ENCODE peak calls at places on chromosomes 4 and X, in seven cellular contexts. One of them, this sample, is unnamed.

GRCh38 chrX:30887721-30888120 is 1.3 kb downstream of the TAB3 start:
- DNase-seq in mesenchymal stem cell: no peak
- DNase-seq in IMR-90: no peak
- DNase-seq in H1: no peak
- DNase-seq in neuronal stem cell: no peak
- DNase-seq in trophoblast cell: no peak
- DNase-seq in mesendoderm: no peak
- DNase-seq in this sample: no peak

GRCh38 chr4:94507708-94508107 is 56.0 kb downstream of the PDLIM5 start:
- DNase-seq in neuronal stem cell: no peak
- DNase-seq in trophoblast cell: peak; percentile 44
- DNase-seq in H1: no peak
- DNase-seq in mesendoderm: no peak
- DNase-seq in mesenchymal stem cell: peak; percentile 92
- DNase-seq in IMR-90: peak; percentile 93
- DNase-seq in this sample: no peak

GRCh38 chr4:68465058-68465457 is 17.8 kb downstream of the TMPRSS11E start:
- DNase-seq in neuronal stem cell: no peak
- DNase-seq in IMR-90: no peak
- DNase-seq in H1: no peak
- DNase-seq in trophoblast cell: no peak
- DNase-seq in mesenchymal stem cell: no peak
- DNase-seq in mesendoderm: no peak
- DNase-seq in this sample: no peak

GRCh38 chr4:7204656-7205387 is 12.5 kb downstream of the SORCS2 start:
- DNase-seq in IMR-90: no peak
- DNase-seq in H1: no peak
- DNase-seq in neuronal stem cell: no peak
- DNase-seq in trophoblast cell: no peak
- DNase-seq in mesenchymal stem cell: no peak
- DNase-seq in mesendoderm: no peak
- DNase-seq in this sample: no peak

GRCh38 chr4:156298230-156298629 is 344.6 kb upstream of the CTSO start:
- DNase-seq in mesenchymal stem cell: peak; percentile 81
- DNase-seq in mesendoderm: peak; percentile 64
- DNase-seq in IMR-90: peak; percentile 97
- DNase-seq in neuronal stem cell: peak; percentile 41
- DNase-seq in trophoblast cell: peak; percentile 81
- DNase-seq in H1: no peak
- DNase-seq in this sample: no peak

GRCh38 chr4:102253860-102254259 is 91.4 kb downstream of the SLC39A8 start:
- DNase-seq in mesendoderm: no peak
- DNase-seq in neuronal stem cell: no peak
- DNase-seq in H1: no peak
- DNase-seq in mesenchymal stem cell: no peak
- DNase-seq in trophoblast cell: no peak
- DNase-seq in IMR-90: no peak
- DNase-seq in this sample: no peak

GRCh38 chr4:5101571-5101970 is 50.3 kb downstream of the STK32B start:
- DNase-seq in trophoblast cell: no peak
- DNase-seq in IMR-90: no peak
- DNase-seq in mesenchymal stem cell: no peak
- DNase-seq in neuronal stem cell: no peak
- DNase-seq in mesendoderm: no peak
- DNase-seq in H1: no peak
- DNase-seq in this sample: no peak

GRCh38 chr4:8643441-8643840 is 50.9 kb downstream of the CPZ start:
- DNase-seq in mesendoderm: no peak
- DNase-seq in mesenchymal stem cell: no peak
- DNase-seq in IMR-90: no peak
- DNase-seq in H1: peak; percentile 30
- DNase-seq in neuronal stem cell: no peak
- DNase-seq in trophoblast cell: no peak
- DNase-seq in this sample: no peak

GRCh38 chr4:2406920-2407319 is 11.5 kb downstream of the ZFYVE28 start:
- DNase-seq in mesendoderm: no peak
- DNase-seq in H1: no peak
- DNase-seq in trophoblast cell: no peak
- DNase-seq in mesenchymal stem cell: no peak
- DNase-seq in IMR-90: no peak
- DNase-seq in neuronal stem cell: no peak
- DNase-seq in this sample: no peak

GRCh38 chr4:6856391-6856790 is 53.2 kb upstream of the TBC1D14 start:
- DNase-seq in mesenchymal stem cell: no peak
- DNase-seq in trophoblast cell: no peak
- DNase-seq in IMR-90: no peak
- DNase-seq in neuronal stem cell: no peak
- DNase-seq in H1: no peak
- DNase-seq in mesendoderm: no peak
- DNase-seq in this sample: no peak

GRCh38 chr4:24853142-24853541 is 57.8 kb downstream of the SOD3 start:
- DNase-seq in mesenchymal stem cell: peak; percentile 53
- DNase-seq in mesendoderm: no peak
- DNase-seq in IMR-90: peak; percentile 40
- DNase-seq in H1: no peak
- DNase-seq in trophoblast cell: no peak
- DNase-seq in neuronal stem cell: no peak
- DNase-seq in this sample: no peak

GRCh38 chr4:94480362-94480951 is 28.7 kb downstream of the PDLIM5 start:
- DNase-seq in mesendoderm: peak; percentile 28
- DNase-seq in neuronal stem cell: no peak
- DNase-seq in H1: no peak
- DNase-seq in IMR-90: no peak
- DNase-seq in mesenchymal stem cell: no peak
- DNase-seq in trophoblast cell: no peak
- DNase-seq in this sample: no peak

GRCh38 chr4:61520688-61521160 is 320.6 kb downstream of the ADGRL3 start:
- DNase-seq in trophoblast cell: peak; percentile 75
- DNase-seq in neuronal stem cell: no peak
- DNase-seq in IMR-90: peak; percentile 11
- DNase-seq in H1: no peak
- DNase-seq in mesenchymal stem cell: peak; percentile 58
- DNase-seq in mesendoderm: peak; percentile 49
- DNase-seq in this sample: no peak

GRCh38 chr4:45931151-45931550 is 192.7 kb downstream of the GABRG1 start:
- DNase-seq in IMR-90: no peak
- DNase-seq in H1: no peak
- DNase-seq in neuronal stem cell: no peak
- DNase-seq in trophoblast cell: no peak
- DNase-seq in mesendoderm: no peak
- DNase-seq in mesenchymal stem cell: no peak
- DNase-seq in this sample: no peak

GRCh38 chrX:28225508-28225907 is 244.3 kb upstream of the DCAF8L1 start:
- DNase-seq in IMR-90: no peak
- DNase-seq in mesenchymal stem cell: no peak
- DNase-seq in trophoblast cell: no peak
- DNase-seq in H1: no peak
- DNase-seq in mesendoderm: no peak
- DNase-seq in neuronal stem cell: no peak
- DNase-seq in this sample: no peak

GRCh38 chr4:120694973-120695372 is 227.6 kb downstream of the PRDM5 start:
- DNase-seq in neuronal stem cell: no peak
- DNase-seq in mesenchymal stem cell: peak; percentile 88
- DNase-seq in mesendoderm: no peak
- DNase-seq in H1: no peak
- DNase-seq in IMR-90: peak; percentile 82
- DNase-seq in trophoblast cell: peak; percentile 4
- DNase-seq in this sample: no peak

GRCh38 chrX:74535633-74536141 is 78.7 kb downstream of the RLIM start:
- DNase-seq in IMR-90: peak; percentile 66
- DNase-seq in mesendoderm: peak; percentile 64
- DNase-seq in H1: peak; percentile 60
- DNase-seq in trophoblast cell: peak; percentile 69
- DNase-seq in neuronal stem cell: no peak
- DNase-seq in mesenchymal stem cell: peak; percentile 69
- DNase-seq in this sample: peak; percentile 44

GRCh38 chr4:113957961-113958360 is 21.5 kb downstream of the ARSJ start:
- DNase-seq in IMR-90: peak; percentile 63
- DNase-seq in trophoblast cell: no peak
- DNase-seq in mesenchymal stem cell: peak; percentile 61
- DNase-seq in mesendoderm: no peak
- DNase-seq in H1: no peak
- DNase-seq in neuronal stem cell: no peak
- DNase-seq in this sample: no peak

GRCh38 chr4:55080174-55080865 is 45.1 kb downstream of the KDR start:
- DNase-seq in trophoblast cell: no peak
- DNase-seq in mesendoderm: peak; percentile 60
- DNase-seq in IMR-90: no peak
- DNase-seq in neuronal stem cell: no peak
- DNase-seq in mesenchymal stem cell: no peak
- DNase-seq in H1: no peak
- DNase-seq in this sample: no peak

GRCh38 chr4:6095023-6095817 is 77.0 kb upstream of the C4orf50 start:
- DNase-seq in neuronal stem cell: no peak
- DNase-seq in trophoblast cell: no peak
- DNase-seq in mesenchymal stem cell: no peak
- DNase-seq in mesendoderm: no peak
- DNase-seq in IMR-90: peak; percentile 4
- DNase-seq in H1: no peak
- DNase-seq in this sample: no peak

GRCh38 chr4:164779080-164779479 is 25.1 kb downstream of the SMIM31 start:
- DNase-seq in trophoblast cell: peak; percentile 16
- DNase-seq in H1: no peak
- DNase-seq in IMR-90: no peak
- DNase-seq in neuronal stem cell: no peak
- DNase-seq in mesendoderm: no peak
- DNase-seq in mesenchymal stem cell: no peak
- DNase-seq in this sample: no peak

GRCh38 chr4:173128199-173128890 is 40.3 kb upstream of the GALNT7 start:
- DNase-seq in mesenchymal stem cell: no peak
- DNase-seq in trophoblast cell: no peak
- DNase-seq in neuronal stem cell: no peak
- DNase-seq in H1: no peak
- DNase-seq in IMR-90: no peak
- DNase-seq in mesendoderm: no peak
- DNase-seq in this sample: no peak

GRCh38 chrX:73855546-73855945 is 292.5 kb downstream of the CHIC1 start:
- DNase-seq in neuronal stem cell: peak; percentile 47
- DNase-seq in mesendoderm: peak; percentile 63
- DNase-seq in trophoblast cell: peak; percentile 86
- DNase-seq in IMR-90: peak; percentile 70
- DNase-seq in H1: peak; percentile 68
- DNase-seq in mesenchymal stem cell: peak; percentile 59
- DNase-seq in this sample: peak; percentile 71

GRCh38 chr4:128528793-128529553 is 241.4 kb upstream of the PGRMC2 start:
- DNase-seq in H1: no peak
- DNase-seq in trophoblast cell: peak; percentile 91
- DNase-seq in neuronal stem cell: peak; percentile 49
- DNase-seq in IMR-90: peak; percentile 99
- DNase-seq in mesenchymal stem cell: peak; percentile 94
- DNase-seq in mesendoderm: peak; percentile 99
- DNase-seq in this sample: peak; percentile 64

GRCh38 chr4:128525939-128526630 is 238.5 kb upstream of the PGRMC2 start:
- DNase-seq in neuronal stem cell: no peak
- DNase-seq in mesendoderm: peak; percentile 57
- DNase-seq in IMR-90: peak; percentile 78
- DNase-seq in trophoblast cell: peak; percentile 93
- DNase-seq in H1: no peak
- DNase-seq in mesenchymal stem cell: peak; percentile 57
- DNase-seq in this sample: no peak

GRCh38 chr4:128525387-128525786 is 237.8 kb upstream of the PGRMC2 start:
- DNase-seq in trophoblast cell: no peak
- DNase-seq in H1: no peak
- DNase-seq in neuronal stem cell: no peak
- DNase-seq in mesendoderm: no peak
- DNase-seq in IMR-90: peak; percentile 49
- DNase-seq in mesenchymal stem cell: peak; percentile 55
- DNase-seq in this sample: no peak

GRCh38 chr4:128527356-128527755 is 239.7 kb upstream of the PGRMC2 start:
- DNase-seq in IMR-90: no peak
- DNase-seq in H1: no peak
- DNase-seq in neuronal stem cell: no peak
- DNase-seq in mesendoderm: no peak
- DNase-seq in trophoblast cell: peak; percentile 91
- DNase-seq in mesenchymal stem cell: no peak
- DNase-seq in this sample: no peak

DNA sequence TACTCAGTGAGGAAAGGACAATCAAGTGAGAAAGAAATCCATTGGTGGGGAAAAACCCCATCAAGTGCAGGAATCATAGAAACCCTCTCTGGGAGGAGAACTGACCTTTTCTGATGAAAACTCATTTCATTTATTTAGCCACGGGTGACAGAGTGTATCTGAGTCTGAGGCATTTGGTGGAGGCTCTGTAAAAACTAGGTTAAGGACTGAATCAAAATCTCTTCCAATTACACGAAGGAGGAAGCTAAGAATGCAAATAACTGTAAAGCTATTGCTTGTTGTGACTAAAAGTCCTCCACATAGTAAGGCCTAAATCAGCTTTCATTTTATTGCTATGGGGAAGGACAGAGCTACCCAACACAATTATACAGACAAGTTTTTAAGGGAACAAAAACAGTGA is 240.6 kb upstream of the PGRMC2 start:
- DNase-seq in neuronal stem cell: no peak
- DNase-seq in IMR-90: no peak
- DNase-seq in mesenchymal stem cell: peak; percentile 6
- DNase-seq in H1: no peak
- DNase-seq in mesendoderm: no peak
- DNase-seq in trophoblast cell: peak; percentile 2
- DNase-seq in this sample: no peak
- H3K4ac ChIP-seq in neuronal stem cell: no peak overlapping the region
- H3K4ac ChIP-seq in IMR-90: peak overlapping the region; percentile 92
- H3K4ac ChIP-seq in mesenchymal stem cell: no peak overlapping the region
- H3K4ac ChIP-seq in H1: no peak overlapping the region
- H3K4ac ChIP-seq in mesendoderm: peak overlapping the region; percentile 36
- H3K4ac ChIP-seq in trophoblast cell: peak overlapping the region; percentile 47
- H3K4ac ChIP-seq in this sample: no peak overlapping the region

GRCh38 chr4:143308377-143308776 is 28.3 kb upstream of the GAB1 start:
- DNase-seq in H1: no peak
- DNase-seq in IMR-90: no peak
- DNase-seq in mesenchymal stem cell: no peak
- DNase-seq in neuronal stem cell: no peak
- DNase-seq in trophoblast cell: no peak
- DNase-seq in mesendoderm: peak; percentile 94
- DNase-seq in this sample: no peak
- H3K4ac ChIP-seq in H1: no peak overlapping the region
- H3K4ac ChIP-seq in IMR-90: no peak overlapping the region
- H3K4ac ChIP-seq in mesenchymal stem cell: no peak overlapping the region
- H3K4ac ChIP-seq in neuronal stem cell: no peak overlapping the region
- H3K4ac ChIP-seq in trophoblast cell: no peak overlapping the region
- H3K4ac ChIP-seq in mesendoderm: no peak overlapping the region
- H3K4ac ChIP-seq in this sample: no peak overlapping the region

GRCh38 chrX:5780821-5781220 is 447.8 kb downstream of the NLGN4X start:
- DNase-seq in neuronal stem cell: no peak
- DNase-seq in H1: no peak
- DNase-seq in IMR-90: no peak
- DNase-seq in mesenchymal stem cell: no peak
- DNase-seq in mesendoderm: no peak
- DNase-seq in trophoblast cell: no peak
- DNase-seq in this sample: no peak
- H3K4ac ChIP-seq in neuronal stem cell: no peak overlapping the region
- H3K4ac ChIP-seq in H1: no peak overlapping the region
- H3K4ac ChIP-seq in IMR-90: no peak overlapping the region
- H3K4ac ChIP-seq in mesenchymal stem cell: no peak overlapping the region
- H3K4ac ChIP-seq in mesendoderm: no peak overlapping the region
- H3K4ac ChIP-seq in trophoblast cell: no peak overlapping the region
- H3K4ac ChIP-seq in this sample: no peak overlapping the region

DNA sequence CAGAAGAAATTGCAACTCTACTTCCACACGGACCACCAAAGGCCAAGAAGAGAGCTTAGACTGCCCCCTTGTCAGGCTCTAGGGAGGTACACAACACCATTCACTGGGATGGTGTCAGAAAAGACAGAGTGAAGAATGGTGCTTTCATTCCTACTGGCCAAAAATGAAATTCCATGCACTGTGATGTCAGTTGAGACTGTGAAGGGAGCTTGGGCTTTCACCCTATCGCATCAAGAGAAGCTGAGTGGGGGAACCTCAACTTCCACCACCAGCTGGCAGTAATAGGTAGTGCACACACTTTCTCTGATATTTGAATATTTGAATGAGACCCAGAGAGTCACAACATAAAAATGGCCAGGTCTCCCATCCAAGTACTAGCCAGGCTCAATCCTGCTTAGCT is 65.9 kb downstream of the ZNF711 start:
- DNase-seq in trophoblast cell: no peak
- DNase-seq in mesenchymal stem cell: no peak
- DNase-seq in H1: no peak
- DNase-seq in neuronal stem cell: no peak
- DNase-seq in IMR-90: no peak
- DNase-seq in mesendoderm: peak; percentile 28
- DNase-seq in this sample: peak; percentile 26
- H3K4ac ChIP-seq in trophoblast cell: no peak overlapping the region
- H3K4ac ChIP-seq in mesenchymal stem cell: no peak overlapping the region
- H3K4ac ChIP-seq in H1: no peak overlapping the region
- H3K4ac ChIP-seq in neuronal stem cell: no peak overlapping the region
- H3K4ac ChIP-seq in IMR-90: no peak overlapping the region
- H3K4ac ChIP-seq in mesendoderm: no peak overlapping the region
- H3K4ac ChIP-seq in this sample: no peak overlapping the region

This sample was measured in H9.